ENCODE peak calls at places on chromosomes 6 and 20, in eight cellular contexts. Q, H, S, P, U, N, D and K are unnamed samples.

GRCh38 chr6:107491059-107491609 is 1.2 kb downstream of the SOBP start:
- DNase-seq in N (peak), P (no peak), U (peak), S (peak), D (peak), Q (no peak), H (no peak), K (peak)

GRCh38 chr6:17790486-17790885 is 83.8 kb upstream of the NUP153 start:
- DNase-seq in H (no peak), U (no peak), N (no peak), Q (no peak), S (no peak), D (no peak), P (no peak), K (no peak)

GRCh38 chr20:24951536-24952047 is 2.5 kb downstream of the CST7 start:
- DNase-seq in N (no peak), D (no peak), Q (no peak), U (no peak), S (no peak), P (no peak), H (no peak), K (no peak)

GRCh38 chr20:872855-873520 is 39.5 kb downstream of the FAM110A start:
- DNase-seq in D (no peak), P (no peak), N (no peak), S (no peak), Q (no peak), H (no peak), U (peak), K (no peak)

GRCh38 chr6:35397806-35398418 is 54.2 kb upstream of the FANCE start:
- DNase-seq in H (no peak), D (no peak), U (no peak), Q (no peak), N (no peak), S (no peak), P (no peak), K (no peak)

GRCh38 chr6:155384343-155384742 is 70.1 kb upstream of the TFB1M start:
- DNase-seq in Q (no peak), D (no peak), U (no peak), H (no peak), N (no peak), S (no peak), P (no peak), K (no peak)

GRCh38 chr6:38650207-38650752 is 10.6 kb upstream of the BTBD9 start:
- DNase-seq in N (no peak), U (no peak), D (no peak), H (no peak), Q (no peak), P (no peak), S (no peak), K (no peak)

GRCh38 chr6:144466716-144467115 is 181.6 kb downstream of the UTRN start:
- DNase-seq in H (no peak), N (no peak), U (no peak), S (no peak), Q (no peak), P (no peak), D (no peak), K (no peak)

GRCh38 chr20:58839474-58839874 is 11.2 kb downstream of the GNAS-AS1 start:
- DNase-seq in H (no peak), D (no peak), N (no peak), P (no peak), Q (peak), U (no peak), S (peak), K (no peak)

GRCh38 chr6:129859524-129859923 is 1.6 kb downstream of the TMEM244 start:
- DNase-seq in H (no peak), D (no peak), N (no peak), S (no peak), Q (no peak), U (no peak), P (peak), K (no peak)

GRCh38 chr20:10511166-10511506 is 76.0 kb downstream of the SLX4IP start:
- DNase-seq in S (no peak), H (no peak), Q (no peak), U (no peak), P (no peak), N (no peak), D (no peak), K (no peak)

GRCh38 chr6:15608406-15608805 is 54.4 kb downstream of the DTNBP1 start:
- DNase-seq in S (peak), P (peak), U (no peak), N (no peak), H (peak), Q (no peak), D (no peak), K (no peak)

GRCh38 chr6:2578729-2579128 is 172.0 kb downstream of the MYLK4 start:
- DNase-seq in Q (no peak), D (no peak), S (peak), P (peak), H (no peak), N (no peak), U (no peak), K (no peak)

GRCh38 chr6:60643870-60644269 is 1642.2 kb downstream of the KHDRBS2 start:
- DNase-seq in N (no peak), S (no peak), U (no peak), D (no peak), H (no peak), Q (no peak), P (no peak), K (no peak)

GRCh38 chr6:143232849-143233248 is 172.2 kb downstream of the AIG1 start:
- DNase-seq in Q (no peak), P (no peak), N (peak), U (no peak), D (peak), H (peak), S (peak), K (no peak)

GRCh38 chr6:151285121-151285520 is 45.4 kb downstream of the AKAP12 start:
- DNase-seq in N (no peak), P (peak), S (peak), Q (no peak), D (no peak), U (no peak), H (peak), K (peak)

GRCh38 chr6:33698494-33698893 is 13.0 kb downstream of the UQCC2 start:
- DNase-seq in U (no peak), Q (no peak), P (no peak), S (no peak), H (no peak), D (no peak), N (no peak), K (no peak)

DNA sequence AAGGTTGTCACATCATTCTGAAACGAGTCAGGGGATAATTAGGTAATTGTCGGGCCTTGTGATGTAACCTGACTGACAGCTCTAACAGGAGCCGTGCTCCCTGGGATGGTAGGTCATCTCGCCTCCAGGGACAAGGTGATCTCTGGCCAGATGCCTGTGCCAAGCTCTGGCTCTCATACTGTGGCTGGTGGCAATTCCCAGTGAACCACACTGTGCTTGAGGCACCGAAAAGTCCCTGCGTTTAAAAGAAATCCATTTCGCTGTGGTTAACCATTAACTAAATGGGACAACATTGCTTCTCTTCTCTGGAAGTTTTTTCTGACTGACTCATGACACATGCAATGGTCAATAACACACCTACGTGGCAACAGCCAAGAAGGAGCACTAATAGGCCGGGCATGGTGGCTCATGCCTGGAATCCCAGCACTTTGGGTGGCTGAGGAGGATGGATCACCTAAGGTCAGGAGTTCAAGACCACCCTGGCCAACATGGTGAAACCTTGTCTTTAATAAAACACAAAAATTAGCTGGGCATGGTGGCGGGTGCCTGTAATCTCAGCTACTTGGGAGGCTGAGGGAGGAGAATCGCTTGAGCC is 669.2 kb downstream of the PRKN start:
- DNase-seq in Q (no peak), S (peak), P (peak), H (no peak), U (no peak), N (no peak), D (peak), K (peak)
- H3K27ac ChIP-seq in Q (no peak), S (no peak), P (peak), H (no peak), U (no peak), N (no peak), D (peak), K (no peak)

GRCh38 chr6:55748880-55749279 is 126.5 kb downstream of the BMP5 start:
- DNase-seq in D (no peak), H (no peak), Q (no peak), P (no peak), S (no peak), U (no peak), N (no peak), K (no peak)
- H3K27ac ChIP-seq in D (no peak), H (no peak), Q (no peak), P (no peak), S (no peak), U (no peak), N (no peak), K (no peak)

GRCh38 chr6:131017962-131018361 is 45.1 kb downstream of the EPB41L2 start:
- DNase-seq in Q (no peak), S (no peak), N (no peak), P (no peak), H (no peak), U (no peak), D (no peak), K (no peak)

GRCh38 chr6:131015630-131016263 is 47.3 kb downstream of the EPB41L2 start:
- DNase-seq in U (no peak), S (peak), H (peak), P (peak), Q (no peak), D (no peak), N (no peak), K (no peak)

GRCh38 chr6:131014080-131014776 is 48.8 kb downstream of the EPB41L2 start:
- DNase-seq in P (no peak), Q (no peak), U (no peak), H (no peak), D (no peak), N (no peak), S (no peak), K (no peak)

GRCh38 chr6:131013495-131013894 is 49.5 kb downstream of the EPB41L2 start:
- DNase-seq in D (no peak), N (no peak), Q (no peak), P (peak), S (peak), H (peak), U (no peak), K (no peak)

DNA sequence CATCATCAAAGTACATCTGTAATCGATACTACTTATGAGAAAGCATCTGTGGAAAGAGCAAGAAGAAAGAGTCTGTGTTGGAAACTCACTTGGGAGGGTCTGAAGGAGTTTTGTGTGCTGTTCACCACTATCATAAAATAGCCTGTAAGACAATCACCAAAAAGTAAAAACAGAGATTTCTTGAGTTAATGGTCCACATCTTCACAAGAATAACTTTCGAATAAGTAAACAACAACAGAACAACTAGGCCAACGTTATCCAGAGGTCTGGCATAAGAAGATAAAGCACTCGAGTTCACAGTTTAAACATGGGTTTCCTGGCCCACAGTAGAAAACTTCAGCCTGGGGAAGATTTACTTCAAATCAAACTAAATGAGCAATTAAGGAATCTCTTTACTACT is 47.9 kb downstream of the EPB41L2 start:
- DNase-seq in P (no peak), H (no peak), S (no peak), N (no peak), D (no peak), Q (no peak), U (no peak), K (no peak)
- H3K27ac ChIP-seq in P (no peak), H (peak), S (no peak), N (peak), D (no peak), Q (no peak), U (no peak), K (peak)

GRCh38 chr6:156828280-156828703 is 51.1 kb downstream of the ARID1B start:
- DNase-seq in P (peak), N (no peak), U (no peak), H (peak), D (no peak), S (peak), Q (no peak), K (no peak)
- H3K27ac ChIP-seq in P (peak), N (no peak), U (no peak), H (peak), D (peak), S (peak), Q (no peak), K (peak)

DNA sequence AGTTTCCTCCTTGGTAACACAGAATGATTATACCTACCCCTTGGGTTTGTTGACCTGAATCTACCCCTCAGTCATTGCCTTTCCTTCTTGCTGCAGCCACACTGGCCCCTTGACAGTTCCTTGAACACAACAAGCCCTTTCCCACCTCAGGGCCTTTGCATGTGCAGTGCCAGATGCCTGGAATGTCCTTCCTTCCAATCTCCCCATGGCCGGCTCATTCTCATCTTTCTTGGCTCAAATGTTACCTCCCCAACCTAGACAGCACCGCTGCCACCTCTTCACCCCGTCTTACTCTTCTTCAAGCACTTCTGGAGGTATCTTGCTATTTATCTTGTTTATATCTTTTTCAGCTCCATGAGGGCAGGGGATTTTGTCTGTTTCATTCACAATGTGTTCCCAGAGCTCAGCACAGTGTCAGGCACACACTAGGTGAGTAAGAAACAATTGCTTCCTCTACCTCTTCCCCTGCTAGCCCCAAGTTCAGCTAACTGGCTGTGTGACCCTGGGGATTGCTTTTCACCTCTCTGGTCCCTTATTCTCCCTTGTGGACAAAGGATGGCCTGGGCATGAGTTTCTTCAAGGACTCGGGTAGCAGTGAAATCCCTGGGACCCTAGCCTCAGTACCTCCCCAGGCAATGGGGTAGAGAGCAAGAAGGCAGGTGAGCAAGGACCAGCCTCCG is 121.5 kb downstream of the CEBPB start:
- DNase-seq in H (no peak), P (no peak), Q (no peak), U (no peak), S (no peak), N (peak), D (no peak), K (no peak)
- H3K27ac ChIP-seq in H (no peak), P (peak), Q (no peak), U (no peak), S (peak), N (peak), D (peak), K (peak)

GRCh38 chr6:167856999-167857660 is 30.4 kb downstream of the AFDN start:
- DNase-seq in P (peak), S (peak), H (peak), U (no peak), Q (no peak), D (no peak), N (no peak), K (no peak)

GRCh38 chr6:167858842-167859520 is 32.3 kb downstream of the AFDN start:
- DNase-seq in H (no peak), P (peak), D (no peak), U (no peak), N (no peak), Q (no peak), S (no peak), K (no peak)

GRCh38 chr6:167856474-167856873 is 29.8 kb downstream of the AFDN start:
- DNase-seq in U (no peak), D (no peak), P (no peak), N (no peak), S (no peak), H (no peak), Q (no peak), K (no peak)

GRCh38 chr6:167855825-167856425 is 29.2 kb downstream of the AFDN start:
- DNase-seq in D (no peak), Q (no peak), N (no peak), S (peak), P (peak), U (no peak), H (peak), K (no peak)

DNA sequence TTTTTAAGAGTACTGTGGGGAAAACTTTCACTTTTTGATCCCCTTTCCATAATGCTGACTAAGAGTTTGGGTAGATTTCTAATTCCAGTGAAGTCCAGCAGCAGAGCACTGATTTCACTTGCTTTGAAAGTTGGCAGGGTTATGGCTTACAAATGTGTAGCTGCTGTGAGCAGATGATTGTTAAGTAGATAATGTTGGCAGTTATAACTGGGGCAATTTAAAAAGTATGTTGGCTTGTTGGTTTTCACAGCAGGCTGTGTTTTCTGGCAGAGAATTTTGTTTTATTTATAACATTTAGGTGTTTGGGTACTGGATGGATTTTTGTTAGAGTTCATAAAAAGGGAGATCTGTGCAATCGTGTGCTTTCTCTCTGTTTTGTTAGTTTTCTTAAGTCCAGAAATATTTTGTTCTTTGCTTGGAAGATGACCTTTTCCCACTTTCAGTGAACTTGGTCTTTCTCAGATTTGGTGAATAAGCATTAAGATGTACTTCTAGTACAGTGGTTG is 31.4 kb downstream of the AFDN start:
- DNase-seq in D (no peak), U (no peak), Q (no peak), H (peak), P (peak), N (no peak), S (no peak), K (no peak)
- H3K27ac ChIP-seq in D (peak), U (no peak), Q (no peak), H (peak), P (peak), N (peak), S (peak), K (peak)

DNA sequence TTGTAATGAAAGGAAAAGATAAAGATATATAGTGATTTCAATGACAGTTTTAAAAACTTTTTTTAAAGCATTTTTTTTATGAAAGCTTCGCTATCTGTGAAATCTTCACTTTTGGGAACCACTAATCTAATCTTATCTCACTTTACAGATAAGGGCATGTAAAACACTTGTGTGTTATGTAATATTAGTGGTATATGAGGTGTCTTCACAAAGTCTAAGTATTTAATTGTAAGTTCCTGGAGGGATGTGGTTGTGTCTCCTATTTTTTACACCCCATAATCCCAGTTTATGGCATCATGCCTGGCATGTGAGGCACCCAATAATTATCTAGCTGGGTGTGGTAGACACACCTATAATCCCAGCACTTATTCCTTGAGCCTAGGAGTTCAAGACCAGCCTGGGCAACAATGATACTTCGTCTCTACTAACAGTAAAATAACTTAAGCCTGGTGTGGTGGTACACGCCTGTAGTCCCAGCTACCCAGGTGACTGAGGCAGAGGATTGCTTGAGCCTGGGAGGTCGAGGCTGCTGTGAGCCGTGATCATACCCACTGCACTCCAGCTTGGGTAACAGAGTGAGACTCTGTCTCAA is 16.5 kb upstream of the TBCC start:
- DNase-seq in Q (no peak), P (no peak), N (peak), U (no peak), S (no peak), H (no peak), D (no peak), K (no peak)
- H3K27ac ChIP-seq in Q (no peak), P (no peak), N (peak), U (no peak), S (no peak), H (no peak), D (no peak), K (no peak)

GRCh38 chr6:106243261-106243660 is 82.3 kb downstream of the ATG5 start:
- DNase-seq in S (no peak), U (no peak), N (no peak), D (no peak), H (no peak), P (no peak), Q (no peak), K (no peak)

GRCh38 chr6:106241498-106241897 is 84.1 kb downstream of the ATG5 start:
- DNase-seq in S (no peak), P (no peak), H (no peak), U (no peak), Q (no peak), N (no peak), D (no peak), K (no peak)

GRCh38 chr6:106237286-106237685 is 88.3 kb downstream of the ATG5 start:
- DNase-seq in H (no peak), P (no peak), Q (no peak), U (no peak), S (no peak), N (no peak), D (no peak), K (no peak)
- H3K27ac ChIP-seq in H (no peak), P (no peak), Q (no peak), U (no peak), S (no peak), N (no peak), D (no peak), K (no peak)

GRCh38 chr6:168132531-168133184 is 53.6 kb upstream of the FRMD1 start:
- DNase-seq in Q (no peak), S (no peak), P (peak), H (peak), N (no peak), D (no peak), U (no peak), K (peak)
- H3K27ac ChIP-seq in Q (no peak), S (no peak), P (peak), H (peak), N (no peak), D (no peak), U (no peak), K (peak)